ENCODE peak calls at places on chromosome 10, in five cellular contexts. One of them, this sample, is unnamed. For H3K4me1, the result is how much of the 10 kb centered on the place peaks cover.

GRCh38 chr10:5654218-5654755 is 12.1 kb downstream of the ASB13 start:
- DNase-seq in SJSA1: no peak
- DNase-seq in CD4-positive, alpha-beta memory T cell: no peak
- DNase-seq in HCT116: no peak
- DNase-seq in foreskin keratinocyte: no peak
- DNase-seq in this sample: no peak

GRCh38 chr10:130495116-130495862 is 359.1 kb downstream of the GLRX3 start:
- DNase-seq in SJSA1: no peak
- DNase-seq in CD4-positive, alpha-beta memory T cell: no peak
- DNase-seq in HCT116: no peak
- DNase-seq in foreskin keratinocyte: no peak
- DNase-seq in this sample: no peak

GRCh38 chr10:86164216-86164774 is 202.3 kb downstream of the GRID1 start:
- DNase-seq in SJSA1: no peak
- DNase-seq in CD4-positive, alpha-beta memory T cell: no peak
- DNase-seq in HCT116: no peak
- DNase-seq in foreskin keratinocyte: no peak
- DNase-seq in this sample: no peak

GRCh38 chr10:6669269-6669859 is 89.3 kb upstream of the PRKCQ start:
- DNase-seq in SJSA1: peak
- DNase-seq in CD4-positive, alpha-beta memory T cell: peak
- DNase-seq in HCT116: peak
- DNase-seq in foreskin keratinocyte: no peak
- DNase-seq in this sample: peak

GRCh38 chr10:48309711-48310226 is 3.3 kb downstream of the MAPK8 start:
- DNase-seq in SJSA1: peak
- DNase-seq in CD4-positive, alpha-beta memory T cell: no peak
- DNase-seq in HCT116: peak
- DNase-seq in foreskin keratinocyte: peak
- DNase-seq in this sample: peak

GRCh38 chr10:86663046-86663345 is 5.3 kb upstream of the LDB3 start:
- DNase-seq in SJSA1: no peak
- DNase-seq in CD4-positive, alpha-beta memory T cell: no peak
- DNase-seq in HCT116: no peak
- DNase-seq in foreskin keratinocyte: no peak
- DNase-seq in this sample: no peak

GRCh38 chr10:33376976-33377657 is 42.6 kb upstream of the NRP1 start:
- DNase-seq in SJSA1: peak
- DNase-seq in CD4-positive, alpha-beta memory T cell: no peak
- DNase-seq in HCT116: peak
- DNase-seq in foreskin keratinocyte: peak
- DNase-seq in this sample: no peak

GRCh38 chr10:17026686-17027485 is 102.7 kb downstream of the CUBN start:
- DNase-seq in SJSA1: no peak
- DNase-seq in CD4-positive, alpha-beta memory T cell: peak
- DNase-seq in HCT116: no peak
- DNase-seq in foreskin keratinocyte: peak
- DNase-seq in this sample: peak

GRCh38 chr10:266974-267425 is 131.7 kb downstream of the ZMYND11 start:
- DNase-seq in SJSA1: peak
- DNase-seq in CD4-positive, alpha-beta memory T cell: no peak
- DNase-seq in HCT116: no peak
- DNase-seq in foreskin keratinocyte: peak
- DNase-seq in this sample: no peak

GRCh38 chr10:63365976-63366765 is 99.6 kb downstream of the JMJD1C start:
- DNase-seq in SJSA1: no peak
- DNase-seq in CD4-positive, alpha-beta memory T cell: no peak
- DNase-seq in HCT116: no peak
- DNase-seq in foreskin keratinocyte: no peak
- DNase-seq in this sample: no peak

GRCh38 chr10:103395754-103396066 is 565 bp downstream of the ATP5MK start:
- DNase-seq in SJSA1: peak
- DNase-seq in CD4-positive, alpha-beta memory T cell: no peak
- DNase-seq in HCT116: no peak
- DNase-seq in foreskin keratinocyte: peak
- DNase-seq in this sample: no peak

DNA sequence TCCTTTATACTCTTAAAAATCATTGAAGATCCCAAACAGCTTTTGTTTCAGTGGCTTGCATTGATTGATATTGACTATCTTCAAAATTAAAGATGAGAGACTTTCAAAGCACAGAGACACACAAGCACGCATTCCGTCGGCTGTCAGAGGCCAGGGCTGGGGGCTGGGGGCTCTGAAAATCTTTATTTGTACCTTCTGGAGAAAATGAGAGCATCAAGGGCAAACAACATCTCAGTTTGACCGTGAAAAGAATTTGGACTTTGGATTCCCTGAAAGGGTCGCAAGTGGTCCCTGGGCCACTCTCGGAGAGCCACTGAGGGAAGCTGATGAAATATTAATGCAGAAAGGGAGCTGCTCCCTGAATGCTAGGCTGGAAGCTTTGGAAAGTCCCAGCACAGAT is 96.4 kb downstream of the CHST15 start:
- DNase-seq in SJSA1: no peak
- DNase-seq in CD4-positive, alpha-beta memory T cell: no peak
- DNase-seq in HCT116: no peak
- DNase-seq in foreskin keratinocyte: no peak
- DNase-seq in this sample: no peak
- H3K27ac ChIP-seq in SJSA1: no peak
- H3K27ac ChIP-seq in CD4-positive, alpha-beta memory T cell: no peak
- H3K27ac ChIP-seq in HCT116: no peak
- H3K27ac ChIP-seq in foreskin keratinocyte: peak
- H3K27ac ChIP-seq in this sample: no peak

GRCh38 chr10:26467639-26468038 is 29.5 kb downstream of the APBB1IP start:
- DNase-seq in SJSA1: no peak
- DNase-seq in CD4-positive, alpha-beta memory T cell: no peak
- DNase-seq in HCT116: no peak
- DNase-seq in foreskin keratinocyte: no peak
- DNase-seq in this sample: no peak

GRCh38 chr10:26468291-26468690 is 30.1 kb downstream of the APBB1IP start:
- DNase-seq in SJSA1: peak
- DNase-seq in CD4-positive, alpha-beta memory T cell: no peak
- DNase-seq in HCT116: no peak
- DNase-seq in foreskin keratinocyte: peak
- DNase-seq in this sample: no peak

GRCh38 chr10:26464632-26465280 is 26.6 kb downstream of the APBB1IP start:
- DNase-seq in SJSA1: no peak
- DNase-seq in CD4-positive, alpha-beta memory T cell: no peak
- DNase-seq in HCT116: no peak
- DNase-seq in foreskin keratinocyte: no peak
- DNase-seq in this sample: no peak

GRCh38 chr10:26472440-26472778 is 34.3 kb downstream of the APBB1IP start:
- DNase-seq in SJSA1: no peak
- DNase-seq in CD4-positive, alpha-beta memory T cell: no peak
- DNase-seq in HCT116: no peak
- DNase-seq in foreskin keratinocyte: no peak
- DNase-seq in this sample: no peak

GRCh38 chr10:26468691-26469090 is 30.6 kb downstream of the APBB1IP start:
- DNase-seq in SJSA1: no peak
- DNase-seq in CD4-positive, alpha-beta memory T cell: peak
- DNase-seq in HCT116: no peak
- DNase-seq in foreskin keratinocyte: no peak
- DNase-seq in this sample: peak
- H3K4me1 ChIP-seq in SJSA1: under half
- H3K4me1 ChIP-seq in CD4-positive, alpha-beta memory T cell: half or more
- H3K4me1 ChIP-seq in HCT116: under half
- H3K4me1 ChIP-seq in foreskin keratinocyte: under half
- H3K4me1 ChIP-seq in this sample: half or more

GRCh38 chr10:45198596-45199379 is 116.6 kb downstream of the OR13A1 start:
- DNase-seq in SJSA1: no peak
- DNase-seq in CD4-positive, alpha-beta memory T cell: no peak
- DNase-seq in HCT116: no peak
- DNase-seq in foreskin keratinocyte: no peak
- DNase-seq in this sample: no peak

GRCh38 chr10:45199380-45199740 is 116.0 kb downstream of the OR13A1 start:
- DNase-seq in SJSA1: no peak
- DNase-seq in CD4-positive, alpha-beta memory T cell: no peak
- DNase-seq in HCT116: no peak
- DNase-seq in foreskin keratinocyte: no peak
- DNase-seq in this sample: no peak

GRCh38 chr10:45202242-45202641 is 113.2 kb downstream of the OR13A1 start:
- DNase-seq in SJSA1: no peak
- DNase-seq in CD4-positive, alpha-beta memory T cell: no peak
- DNase-seq in HCT116: no peak
- DNase-seq in foreskin keratinocyte: no peak
- DNase-seq in this sample: no peak

GRCh38 chr10:45201271-45201670 is 114.1 kb downstream of the OR13A1 start:
- DNase-seq in SJSA1: no peak
- DNase-seq in CD4-positive, alpha-beta memory T cell: no peak
- DNase-seq in HCT116: no peak
- DNase-seq in foreskin keratinocyte: no peak
- DNase-seq in this sample: no peak

GRCh38 chr10:45197816-45198595 is 117.4 kb downstream of the OR13A1 start:
- DNase-seq in SJSA1: no peak
- DNase-seq in CD4-positive, alpha-beta memory T cell: no peak
- DNase-seq in HCT116: no peak
- DNase-seq in foreskin keratinocyte: no peak
- DNase-seq in this sample: no peak
- H3K27ac ChIP-seq in SJSA1: no peak
- H3K27ac ChIP-seq in CD4-positive, alpha-beta memory T cell: no peak
- H3K27ac ChIP-seq in HCT116: no peak
- H3K27ac ChIP-seq in foreskin keratinocyte: no peak
- H3K27ac ChIP-seq in this sample: no peak

GRCh38 chr10:100911472-100911871 is 1.3 kb upstream of the SLF2 start:
- DNase-seq in SJSA1: no peak
- DNase-seq in CD4-positive, alpha-beta memory T cell: no peak
- DNase-seq in HCT116: no peak
- DNase-seq in foreskin keratinocyte: no peak
- DNase-seq in this sample: no peak

GRCh38 chr10:100912013-100912608 is 652 bp upstream of the SLF2 start:
- DNase-seq in SJSA1: no peak
- DNase-seq in CD4-positive, alpha-beta memory T cell: no peak
- DNase-seq in HCT116: no peak
- DNase-seq in foreskin keratinocyte: no peak
- DNase-seq in this sample: no peak

GRCh38 chr10:100913470-100913865 is 705 bp downstream of the SLF2 start:
- DNase-seq in SJSA1: no peak
- DNase-seq in CD4-positive, alpha-beta memory T cell: no peak
- DNase-seq in HCT116: no peak
- DNase-seq in foreskin keratinocyte: peak
- DNase-seq in this sample: no peak

GRCh38 chr10:100909506-100910260 is 3.1 kb upstream of the SLF2 start:
- DNase-seq in SJSA1: peak
- DNase-seq in CD4-positive, alpha-beta memory T cell: no peak
- DNase-seq in HCT116: no peak
- DNase-seq in foreskin keratinocyte: no peak
- DNase-seq in this sample: no peak

GRCh38 chr10:100912609-100913469 is at the start of gene SLF2:
- DNase-seq in SJSA1: peak
- DNase-seq in CD4-positive, alpha-beta memory T cell: peak
- DNase-seq in HCT116: peak
- DNase-seq in foreskin keratinocyte: peak
- DNase-seq in this sample: peak
- H3K4me1 ChIP-seq in SJSA1: under half
- H3K4me1 ChIP-seq in CD4-positive, alpha-beta memory T cell: under half
- H3K4me1 ChIP-seq in HCT116: under half
- H3K4me1 ChIP-seq in foreskin keratinocyte: under half
- H3K4me1 ChIP-seq in this sample: under half

DNA sequence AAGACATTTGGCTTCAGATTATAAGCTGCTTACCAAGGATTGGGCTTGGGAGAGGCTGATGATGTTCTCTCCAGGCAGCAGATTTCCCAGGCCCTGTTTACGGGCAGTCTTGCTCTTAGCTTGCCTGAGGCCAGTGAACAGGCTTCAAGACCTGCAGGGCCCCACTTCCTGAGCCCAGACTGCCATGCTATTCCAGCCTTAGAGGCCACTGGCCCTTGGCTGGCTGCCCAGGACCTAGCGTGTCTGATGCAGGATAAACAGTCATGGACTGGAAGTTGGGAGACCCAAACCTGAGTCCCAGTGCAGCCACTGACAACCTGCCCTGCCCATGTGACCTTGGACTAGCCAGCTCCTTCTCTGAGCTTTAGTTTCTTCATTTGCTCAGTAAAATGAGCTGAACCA is 2.9 kb downstream of the PRXL2A start:
- DNase-seq in SJSA1: no peak
- DNase-seq in CD4-positive, alpha-beta memory T cell: no peak
- DNase-seq in HCT116: no peak
- DNase-seq in foreskin keratinocyte: no peak
- DNase-seq in this sample: no peak
- H3K27ac ChIP-seq in SJSA1: no peak
- H3K27ac ChIP-seq in CD4-positive, alpha-beta memory T cell: no peak
- H3K27ac ChIP-seq in HCT116: no peak
- H3K27ac ChIP-seq in foreskin keratinocyte: no peak
- H3K27ac ChIP-seq in this sample: no peak

GRCh38 chr10:110416776-110417732 is 80.7 kb upstream of the DUSP5 start:
- DNase-seq in SJSA1: no peak
- DNase-seq in CD4-positive, alpha-beta memory T cell: no peak
- DNase-seq in HCT116: no peak
- DNase-seq in foreskin keratinocyte: peak
- DNase-seq in this sample: no peak
- H3K4me1 ChIP-seq in SJSA1: under half
- H3K4me1 ChIP-seq in CD4-positive, alpha-beta memory T cell: half or more
- H3K4me1 ChIP-seq in HCT116: half or more
- H3K4me1 ChIP-seq in foreskin keratinocyte: under half
- H3K4me1 ChIP-seq in this sample: under half

This sample was measured in naive thymus-derived CD4-positive, alpha-beta T cell.